ENCODE peak calls at places on chromosomes 6 and 20, in six cellular contexts. B is renal cortical epithelial cell; L is stimulated activated CD8-positive, alpha-beta memory T cell treated with anti-CD3 and anti-CD28 coated beads, Interleukin-7, amount 100 ng/mL, for 24 hours; D is astrocyte of the spinal cord; Q is GM20000; K is naive B cell. F is an unnamed sample.
A peak's percentile ranks its signal among the peaks of the same experiment; 100 is the strongest.

GRCh38 chr6:35362200-35362599 is 19.8 kb downstream of the PPARD start:
- DNase-seq in Q (no peak), B (no peak), L (no peak), K (no peak), D (no peak), F (no peak)

GRCh38 chr6:38282911-38283310 is 356.8 kb downstream of the BTBD9 start:
- DNase-seq in L (no peak), B (no peak), Q (no peak), D (no peak), K (no peak), F (no peak)

GRCh38 chr6:144346719-144347446 is 61.7 kb downstream of the UTRN start:
- DNase-seq in B (peak; percentile 81), K (no peak), L (no peak), Q (no peak), D (peak; percentile 72), F (no peak)

GRCh38 chr20:52515877-52516276 is 324.3 kb upstream of the ZFP64 start:
- DNase-seq in B (no peak), K (no peak), D (no peak), L (no peak), Q (no peak), F (no peak)

GRCh38 chr20:64217539-64217938 is 38.0 kb upstream of the PCMTD2 start:
- DNase-seq in Q (no peak), L (no peak), D (no peak), B (no peak), K (no peak), F (no peak)

GRCh38 chr20:62282877-62283503 is 19.8 kb upstream of the ADRM1 start:
- DNase-seq in L (no peak), B (no peak), D (no peak), K (no peak), Q (no peak), F (no peak)

GRCh38 chr6:27608916-27609883 is 136.3 kb upstream of the ZNF184 start:
- DNase-seq in D (peak; percentile 69), L (no peak), K (no peak), B (peak; percentile 70), Q (no peak), F (no peak)

GRCh38 chr6:160239929-160240690 is 18.5 kb downstream of the SLC22A2 start:
- DNase-seq in K (no peak), B (no peak), Q (no peak), D (no peak), L (no peak), F (no peak)

GRCh38 chr6:24549674-24550418 is 55.1 kb downstream of the ALDH5A1 start:
- DNase-seq in Q (no peak), L (no peak), D (no peak), B (no peak), K (no peak), F (no peak)

GRCh38 chr6:35552285-35552917 is 39.7 kb upstream of the TULP1 start:
- DNase-seq in Q (peak; percentile 32), K (peak; percentile 13), B (peak; percentile 23), D (no peak), L (peak; percentile 40), F (no peak)

GRCh38 chr6:122735618-122736017 is 43.9 kb upstream of the FABP7 start:
- DNase-seq in L (no peak), Q (no peak), D (no peak), B (peak; percentile 26), K (no peak), F (no peak)

GRCh38 chr20:46458891-46459750 is 52.7 kb upstream of the ELMO2 start:
- DNase-seq in D (no peak), L (no peak), B (peak; percentile 31), Q (no peak), K (no peak), F (no peak)

GRCh38 chr6:6314601-6315000 is 5.9 kb downstream of the F13A1 start:
- DNase-seq in Q (no peak), D (no peak), L (no peak), K (no peak), B (no peak), F (no peak)

GRCh38 chr20:32034581-32035397 is 17.3 kb upstream of the HCK start:
- DNase-seq in Q (no peak), K (no peak), L (no peak), B (no peak), D (no peak), F (no peak)

GRCh38 chr6:1986454-1987243 is 258.8 kb downstream of the GMDS start:
- DNase-seq in D (peak; percentile 31), Q (no peak), K (no peak), B (no peak), L (no peak), F (no peak)

GRCh38 chr6:47246556-47246955 is 63.1 kb downstream of the TNFRSF21 start:
- DNase-seq in B (no peak), L (no peak), K (no peak), Q (no peak), D (no peak), F (no peak)

GRCh38 chr6:161135695-161136591 is 137.9 kb downstream of the AGPAT4 start:
- DNase-seq in B (no peak), L (no peak), Q (no peak), D (no peak), K (no peak), F (no peak)

F was measured in astrocyte of the cerebellum.